ENCODE peak calls at places on chromosomes 5 and 9, in ten cellular contexts. S is amygdala; A is cerebellar cortex; N is activated T-helper 1 cell treated with anti-CD3 and anti-CD28 coated beads, Interleukin-12 subunit alpha, Interleukin-12 subunit beta, Interleukin-2, Interleukin-4 antibody, amounts not matched to agents 30 ng/mL and 10 ng/mL and 1 ng/mL, durations not matched to agents 14 hours and 24 hours and 36 hours; U is MCF 10A; Q is T47D; J is psoas muscle; C is EL; X is stimulated activated CD4-positive, alpha-beta T cell treated with anti-CD3 and anti-CD28 coated beads, Interleukin-12 subunit alpha, Interleukin-12 subunit beta, amount 100 ng/mL, for 4 hours; B is Daoy. F is an unnamed sample.

GRCh38 chr9:88660611-88661010 is 125.6 kb downstream of the NXNL2 start:
- DNase-seq in N (no peak), X (no peak), Q (peak), J (no peak), S (no peak), B (peak), U (peak), C (peak), A (no peak), F (peak)

GRCh38 chr5:142486581-142486980 is 161.8 kb upstream of the SPRY4 start:
- DNase-seq in U (peak), Q (no peak), J (no peak), S (no peak), B (peak), N (no peak), A (no peak), C (peak), X (no peak), F (peak)

GRCh38 chr5:142977363-142978051 is 207.3 kb downstream of the ARHGAP26 start:
- DNase-seq in U (peak), X (no peak), S (no peak), N (peak), Q (peak), C (peak), J (no peak), A (no peak), B (peak), F (peak)

GRCh38 chr5:51389582-51390463 is 6.6 kb downstream of the ISL1 start:
- DNase-seq in S (no peak), Q (no peak), C (no peak), U (no peak), X (no peak), N (no peak), B (peak), J (no peak), A (no peak), F (no peak)

GRCh38 chr5:132467292-132467984 is 23.1 kb downstream of the IRF1 start:
- DNase-seq in C (no peak), B (no peak), S (no peak), N (no peak), Q (peak), J (no peak), A (no peak), U (no peak), X (no peak), F (no peak)

GRCh38 chr5:137186759-137187461 is 312.2 kb downstream of the SPOCK1 start:
- DNase-seq in B (peak), U (no peak), J (peak), C (peak), X (no peak), S (no peak), N (no peak), A (no peak), Q (no peak), F (peak)

GRCh38 chr5:178196413-178196812 is 7.9 kb upstream of the HNRNPAB start:
- DNase-seq in J (no peak), B (no peak), N (no peak), U (no peak), X (no peak), S (no peak), Q (no peak), C (no peak), A (no peak), F (no peak)

GRCh38 chr5:57710126-57710525 is 227.5 kb upstream of the ACTBL2 start:
- DNase-seq in A (no peak), Q (no peak), S (no peak), J (no peak), U (no peak), C (no peak), B (no peak), N (no peak), X (no peak), F (no peak)

GRCh38 chr5:115414406-115415142 is 118.1 kb upstream of the CCDC112 start:
- DNase-seq in A (no peak), J (peak), C (peak), S (no peak), U (no peak), X (no peak), Q (no peak), N (no peak), B (peak), F (peak)

GRCh38 chr5:10485142-10485795 is 43.6 kb downstream of the ROPN1L start:
- DNase-seq in J (no peak), B (peak), X (no peak), S (no peak), C (peak), Q (no peak), U (no peak), N (no peak), A (no peak), F (peak)

GRCh38 chr9:123784513-123784912 is 145.4 kb downstream of the DENND1A start:
- DNase-seq in B (no peak), U (peak), N (no peak), C (peak), X (no peak), J (no peak), Q (no peak), S (no peak), A (no peak), F (peak)

GRCh38 chr5:109876941-109877669 is 187.4 kb downstream of the MAN2A1 start:
- DNase-seq in A (no peak), S (no peak), C (peak), Q (no peak), J (no peak), X (no peak), N (no peak), B (peak), U (peak), F (peak)

GRCh38 chr5:133712562-133712961 is 100.2 kb upstream of the FSTL4 start:
- DNase-seq in Q (no peak), U (no peak), J (no peak), N (no peak), B (no peak), A (no peak), C (no peak), S (no peak), X (no peak), F (no peak)